ENCODE peak calls at places on chromosomes 11 and 22, in nine cellular contexts. A is RWPE1; K is body of pancreas; Z is T-helper 2 cell; F is Kasumi-1; Y is stimulated activated CD4-positive, alpha-beta T cell treated with anti-CD3 and anti-CD28 coated beads, Interleukin-15, amount 100 ng/mL, for 1 hour; V is upper lobe of right lung; I is heart left ventricle; U is stimulated activated naive CD8-positive, alpha-beta T cell treated with anti-CD3 and anti-CD28 coated beads, Interleukin-15, Interleukin-2, amounts not matched to agents 100 U/mL and 50 U/mL, for 24 hours. P is an unnamed sample.

GRCh38 chr11:15170170-15170569 is 55.4 kb downstream of the INSC start:
- DNase-seq in Y (no peak), V (no peak), A (no peak), F (no peak), U (no peak), K (no peak), I (no peak), Z (no peak), P (peak)

GRCh38 chr22:19643448-19644313 is 70.6 kb upstream of the SEPTIN5 start:
- DNase-seq in V (no peak), Z (no peak), A (no peak), F (no peak), K (no peak), I (no peak), U (no peak), Y (no peak), P (no peak)

GRCh38 chr11:9625158-9625557 is 38.7 kb upstream of the SWAP70 start:
- DNase-seq in Z (no peak), Y (no peak), F (no peak), A (no peak), I (no peak), U (no peak), K (no peak), V (no peak), P (no peak)

GRCh38 chr11:75490221-75491181 is 35.2 kb downstream of the GDPD5 start:
- DNase-seq in Z (no peak), Y (no peak), K (no peak), U (no peak), V (no peak), I (peak), F (no peak), A (peak), P (peak)

GRCh38 chr11:41461057-41461681 is 1.7 kb upstream of the LRRC4C start:
- DNase-seq in V (no peak), F (no peak), Z (no peak), K (no peak), U (no peak), Y (no peak), A (peak), I (no peak), P (peak)

GRCh38 chr11:88475991-88476418 is 138.5 kb upstream of the CTSC start:
- DNase-seq in A (no peak), Z (no peak), I (no peak), U (no peak), V (no peak), Y (no peak), K (no peak), F (no peak), P (peak)

GRCh38 chr11:104146421-104146820 is 17.5 kb downstream of the PDGFD start:
- DNase-seq in F (no peak), I (no peak), Z (no peak), A (no peak), V (no peak), K (no peak), Y (no peak), U (no peak), P (no peak)

GRCh38 chr11:32838505-32839274 is 9.0 kb downstream of the PRRG4 start:
- DNase-seq in K (no peak), U (no peak), A (peak), I (no peak), F (peak), Z (no peak), V (no peak), Y (no peak), P (peak)

GRCh38 chr11:43920598-43921419 is 21.6 kb upstream of the C11orf96 start:
- DNase-seq in I (no peak), Z (no peak), A (peak), Y (no peak), V (no peak), U (no peak), K (no peak), F (no peak), P (peak)

GRCh38 chr22:19941365-19942070 is at the start of the genes COMT and TXNRD2:
- DNase-seq in K (peak), V (peak), I (peak), A (peak), U (peak), Y (peak), Z (peak), F (no peak), P (peak)

GRCh38 chr22:19951351-19951750 is 9.7 kb upstream of the TXNRD2 start:
- DNase-seq in I (no peak), U (no peak), F (no peak), Y (no peak), Z (no peak), K (no peak), V (no peak), A (no peak), P (no peak)

GRCh38 chr11:35021589-35021988 is 105.2 kb downstream of the PDHX start:
- DNase-seq in U (no peak), Y (no peak), I (no peak), V (no peak), Z (no peak), A (no peak), K (no peak), F (no peak), P (peak)

GRCh38 chr22:17785185-17786184 is 11.2 kb upstream of the BID start:
- DNase-seq in A (no peak), I (peak), V (peak), F (peak), K (peak), U (peak), Y (peak), Z (peak), P (no peak)

GRCh38 chr22:50569896-50570535 is 7.3 kb upstream of the SYCE3 start:
- DNase-seq in K (no peak), Y (no peak), A (no peak), V (no peak), U (no peak), Z (no peak), F (no peak), I (peak), P (no peak)

GRCh38 chr22:44317886-44318637 is 5.3 kb upstream of the SHISAL1 start:
- DNase-seq in Z (no peak), Y (no peak), U (no peak), I (peak), K (no peak), A (no peak), V (no peak), F (no peak), P (no peak)

GRCh38 chr22:48701296-48702030 is 1126.2 kb downstream of the BRD1 start:
- DNase-seq in U (no peak), V (no peak), A (no peak), Z (no peak), Y (no peak), I (peak), K (no peak), F (no peak), P (no peak)

GRCh38 chr11:120715239-120715638 is 203.7 kb downstream of the GRIK4 start:
- DNase-seq in F (peak), A (no peak), Y (no peak), V (no peak), U (no peak), K (no peak), I (no peak), Z (no peak), P (no peak)

GRCh38 chr11:75583710-75584658 is 21.9 kb downstream of the SERPINH1 start:
- DNase-seq in K (peak), I (peak), U (peak), A (no peak), F (peak), Z (no peak), V (peak), Y (no peak), P (peak)

GRCh38 chr11:77654770-77655434 is 17.3 kb upstream of the CLNS1A start:
- DNase-seq in Y (no peak), Z (no peak), V (no peak), U (no peak), F (no peak), A (no peak), I (no peak), K (no peak), P (no peak)

GRCh38 chr22:50136431-50137047 is 34.0 kb upstream of the PANX2 start:
- DNase-seq in V (no peak), Y (no peak), I (no peak), Z (no peak), K (no peak), F (no peak), A (no peak), U (no peak), P (peak)

GRCh38 chr11:128174465-128175101 is 412.8 kb downstream of the ETS1 start:
- DNase-seq in V (no peak), Y (no peak), I (no peak), F (no peak), K (no peak), Z (no peak), A (no peak), U (no peak), P (peak)

GRCh38 chr11:121246021-121246768 is 46.4 kb upstream of the SC5D start:
- DNase-seq in V (no peak), A (no peak), I (no peak), K (no peak), Y (no peak), U (no peak), F (no peak), Z (no peak), P (no peak)

GRCh38 chr11:61890536-61891330 is 612 bp downstream of the FADS3 start:
- DNase-seq in Z (peak), F (peak), Y (no peak), U (peak), K (peak), I (no peak), A (peak), V (peak), P (peak)

GRCh38 chr11:88415495-88415894 is 78.0 kb upstream of the CTSC start:
- DNase-seq in I (no peak), Z (no peak), K (no peak), V (no peak), U (no peak), F (no peak), Y (no peak), A (no peak), P (no peak)

GRCh38 chr11:65766535-65766934 is 14.2 kb downstream of the AP5B1 start:
- DNase-seq in K (no peak), A (no peak), Z (no peak), F (peak), Y (no peak), I (no peak), V (no peak), U (no peak), P (peak)

GRCh38 chr11:112903310-112903709 is 57.9 kb upstream of the NCAM1 start:
- DNase-seq in K (no peak), Z (no peak), V (no peak), F (no peak), I (no peak), Y (no peak), A (no peak), U (no peak), P (no peak)

GRCh38 chr11:5618807-5619206 is 6.0 kb upstream of the TRIM34 start:
- DNase-seq in V (no peak), U (no peak), I (no peak), F (no peak), Z (no peak), K (no peak), A (peak), Y (no peak), P (no peak)

GRCh38 chr22:19473578-19473977 is 5.4 kb downstream of the UFD1 start:
- DNase-seq in Y (no peak), I (no peak), A (no peak), K (no peak), Z (no peak), U (no peak), V (no peak), F (no peak), P (peak)

GRCh38 chr11:79515781-79516180 is 75.0 kb upstream of the TENM4 start:
- DNase-seq in F (no peak), A (no peak), U (no peak), V (no peak), I (no peak), Z (no peak), Y (no peak), K (no peak), P (no peak)

GRCh38 chr11:64787526-64788320 is 9.4 kb upstream of the SF1 start:
- DNase-seq in A (peak), F (peak), K (peak), I (no peak), V (peak), U (peak), Y (peak), Z (peak), P (peak)

GRCh38 chr22:49998718-49999062 is 13.9 kb downstream of the IL17REL start:
- DNase-seq in A (no peak), Y (no peak), V (peak), Z (no peak), F (no peak), I (no peak), U (no peak), K (no peak), P (no peak)

GRCh38 chr11:10473371-10473770 is 18.3 kb downstream of the AMPD3 start:
- DNase-seq in V (no peak), A (no peak), Y (no peak), I (no peak), Z (no peak), K (no peak), U (no peak), F (no peak), P (no peak)

GRCh38 chr11:83004855-83005556 is 66.7 kb downstream of the RAB30 start:
- DNase-seq in A (no peak), K (no peak), U (no peak), I (no peak), V (no peak), F (no peak), Z (no peak), Y (no peak), P (no peak)

GRCh38 chr11:119000906-119001305 is 3.0 kb downstream of the CENATAC start:
- DNase-seq in I (no peak), A (no peak), F (no peak), Y (no peak), Z (no peak), V (no peak), U (no peak), K (no peak), P (no peak)

GRCh38 chr11:8899119-8899753 is 11.8 kb upstream of the AKIP1 start:
- DNase-seq in Y (no peak), I (no peak), U (no peak), Z (no peak), K (no peak), A (no peak), F (no peak), V (no peak), P (no peak)

GRCh38 chr11:115384236-115384635 is 120.0 kb downstream of the CADM1 start:
- DNase-seq in I (no peak), K (no peak), A (no peak), U (no peak), F (no peak), Y (no peak), V (no peak), Z (no peak), P (no peak)

P was measured in myocyte.